ENCODE peak calls at places on chromosomes 13 and 19, in four cellular contexts. U, R, S and M are unnamed samples.

GRCh38 chr13:99178636-99179035 is 22.0 kb upstream of the UBAC2 start:
- DNase-seq in U (no peak), R (no peak), S (no peak), M (no peak)

GRCh38 chr13:50766043-50766442 is 77.4 kb downstream of the DLEU7 start:
- DNase-seq in U (no peak), R (no peak), S (no peak), M (no peak)

GRCh38 chr13:82675024-82675423 is 1207.2 kb downstream of the SLITRK1 start:
- DNase-seq in U (no peak), R (no peak), S (no peak), M (no peak)

GRCh38 chr13:44068737-44069136 is 189.0 kb downstream of the LACC1 start:
- DNase-seq in U (no peak), R (no peak), S (no peak), M (no peak)

GRCh38 chr19:38003427-38004099 is 96.6 kb downstream of the SIPA1L3 start:
- DNase-seq in U (no peak), R (peak; percentile 75), S (peak; percentile 78), M (no peak)

GRCh38 chr13:52161193-52161646 is 1.8 kb upstream of the NEK3 start:
- DNase-seq in U (no peak), R (no peak), S (no peak), M (no peak)

GRCh38 chr13:47426126-47426849 is 529.4 kb upstream of the HTR2A start:
- DNase-seq in U (no peak), R (no peak), S (peak; percentile 9), M (no peak)

GRCh38 chr19:49512970-49513745 is 697 bp downstream of the FCGRT start:
- DNase-seq in U (no peak), R (peak; percentile 42), S (peak; percentile 61), M (no peak)

GRCh38 chr19:13623686-13624405 is 117.6 kb upstream of the CACNA1A start:
- DNase-seq in U (no peak), R (no peak), S (no peak), M (no peak)

GRCh38 chr19:31496076-31496475 is 146.8 kb upstream of the TSHZ3 start:
- DNase-seq in U (no peak), R (no peak), S (no peak), M (no peak)

GRCh38 chr13:29884671-29885424 is 34.4 kb upstream of the UBL3 start:
- DNase-seq in U (no peak), R (no peak), S (no peak), M (no peak)

GRCh38 chr13:28385362-28385761 is 109.6 kb downstream of the FLT1 start:
- DNase-seq in U (no peak), R (no peak), S (no peak), M (no peak)

GRCh38 chr19:10920781-10921180 is 7.7 kb downstream of the YIPF2 start:
- DNase-seq in U (no peak), R (no peak), S (no peak), M (no peak)

GRCh38 chr19:45187421-45188100 is 9.0 kb downstream of the BLOC1S3 start:
- DNase-seq in U (peak; percentile 65), R (peak; percentile 32), S (no peak), M (no peak)

GRCh38 chr13:27401210-27401609 is 23.2 kb upstream of the GTF3A start:
- DNase-seq in U (no peak), R (no peak), S (peak; percentile 26), M (no peak)

GRCh38 chr19:16660763-16661479 is at the start of gene TMEM38A:
- DNase-seq in U (peak; percentile 39), R (peak; percentile 23), S (peak; percentile 41), M (peak; percentile 27)

GRCh38 chr13:48315981-48316380 is 12.4 kb downstream of the RB1 start:
- DNase-seq in U (no peak), R (no peak), S (no peak), M (no peak)

GRCh38 chr13:113408562-113408961 is 44.6 kb upstream of the GRTP1 start:
- DNase-seq in U (no peak), R (no peak), S (no peak), M (no peak)

GRCh38 chr19:6238643-6239281 is 41.0 kb downstream of the MLLT1 start:
- DNase-seq in U (no peak), R (no peak), S (no peak), M (no peak)

GRCh38 chr19:36986601-36987000 is 70.5 kb downstream of the ZNF568 start:
- DNase-seq in U (no peak), R (no peak), S (no peak), M (no peak)

GRCh38 chr19:6450166-6450565 is 9.4 kb downstream of the SLC25A23 start:
- DNase-seq in U (no peak), R (no peak), S (no peak), M (no peak)

GRCh38 chr19:41641879-41642485 is 15.1 kb upstream of the CEACAM4 start:
- DNase-seq in U (peak; percentile 76), R (peak; percentile 85), S (peak; percentile 80), M (peak; percentile 61)

GRCh38 chr13:51781246-51782022 is 22.5 kb downstream of the DHRS12 start:
- DNase-seq in U (no peak), R (peak; percentile 30), S (peak; percentile 83), M (no peak)

GRCh38 chr13:51823351-51823750 is 19.4 kb upstream of the DHRS12 start:
- DNase-seq in U (no peak), R (no peak), S (no peak), M (no peak)